ENCODE peak calls at places on chromosomes 7 and 10, in four cellular contexts. One of them, this sample, is unnamed.

GRCh38 chr10:118569241-118569881 is 26.1 kb downstream of the PRLHR start:
- DNase-seq in SK-N-SH: peak
- DNase-seq in HepG2: no peak
- DNase-seq in GM12878: no peak
- DNase-seq in this sample: no peak

GRCh38 chr10:120614685-120615084 is 157.7 kb downstream of the PLPP4 start:
- DNase-seq in HepG2: no peak
- DNase-seq in GM12878: no peak
- DNase-seq in SK-N-SH: no peak
- DNase-seq in this sample: no peak

GRCh38 chr7:389911-390601 is 100.1 kb downstream of the FOXL3 start:
- DNase-seq in GM12878: no peak
- DNase-seq in HepG2: no peak
- DNase-seq in SK-N-SH: no peak
- DNase-seq in this sample: no peak

GRCh38 chr10:61588770-61589211 is 73.9 kb upstream of the CABCOCO1 start:
- DNase-seq in HepG2: no peak
- DNase-seq in SK-N-SH: peak
- DNase-seq in GM12878: no peak
- DNase-seq in this sample: no peak

GRCh38 chr10:119817991-119818888 is 54.4 kb downstream of the MCMBP start:
- DNase-seq in HepG2: no peak
- DNase-seq in SK-N-SH: peak
- DNase-seq in GM12878: no peak
- DNase-seq in this sample: peak

GRCh38 chr10:92847185-92847864 is 995 bp upstream of the EXOC6 start:
- DNase-seq in SK-N-SH: no peak
- DNase-seq in HepG2: peak
- DNase-seq in GM12878: no peak
- DNase-seq in this sample: no peak

GRCh38 chr10:11588878-11589277 is 22.6 kb downstream of the USP6NL start:
- DNase-seq in GM12878: no peak
- DNase-seq in SK-N-SH: no peak
- DNase-seq in HepG2: no peak
- DNase-seq in this sample: no peak

GRCh38 chr10:101041252-101041761 is 10.3 kb downstream of the SFXN3 start:
- DNase-seq in HepG2: peak
- DNase-seq in SK-N-SH: peak
- DNase-seq in GM12878: no peak
- DNase-seq in this sample: no peak

GRCh38 chr7:29977926-29978652 is 11.5 kb downstream of the SCRN1 start:
- DNase-seq in GM12878: no peak
- DNase-seq in HepG2: peak
- DNase-seq in SK-N-SH: no peak
- DNase-seq in this sample: peak

GRCh38 chr7:94396606-94397005 is 1.9 kb downstream of the COL1A2 start:
- DNase-seq in SK-N-SH: no peak
- DNase-seq in HepG2: no peak
- DNase-seq in GM12878: no peak
- DNase-seq in this sample: no peak

GRCh38 chr10:25818751-25819150 is 115.3 kb upstream of the MYO3A start:
- DNase-seq in SK-N-SH: no peak
- DNase-seq in HepG2: no peak
- DNase-seq in GM12878: no peak
- DNase-seq in this sample: peak

GRCh38 chr10:122239578-122240257 is 31.4 kb upstream of the BTBD16 start:
- DNase-seq in HepG2: no peak
- DNase-seq in SK-N-SH: no peak
- DNase-seq in GM12878: no peak
- DNase-seq in this sample: no peak

GRCh38 chr10:20672724-20673123 is 224.4 kb downstream of the NEBL start:
- DNase-seq in HepG2: no peak
- DNase-seq in SK-N-SH: no peak
- DNase-seq in GM12878: no peak
- DNase-seq in this sample: no peak

GRCh38 chr7:1931248-1931950 is 261.3 kb downstream of the ELFN1 start:
- DNase-seq in HepG2: no peak
- DNase-seq in GM12878: no peak
- DNase-seq in SK-N-SH: no peak
- DNase-seq in this sample: no peak

GRCh38 chr7:23680417-23681405 is 712 bp downstream of the FAM221A start:
- DNase-seq in GM12878: no peak
- DNase-seq in SK-N-SH: peak
- DNase-seq in HepG2: no peak
- DNase-seq in this sample: peak

GRCh38 chr10:59808896-59809643 is 55.8 kb upstream of the MRLN start:
- DNase-seq in HepG2: peak
- DNase-seq in GM12878: peak
- DNase-seq in SK-N-SH: peak
- DNase-seq in this sample: peak

GRCh38 chr10:100827819-100828743 is 82.7 kb downstream of the PAX2 start:
- DNase-seq in HepG2: no peak
- DNase-seq in GM12878: no peak
- DNase-seq in SK-N-SH: peak
- DNase-seq in this sample: no peak

GRCh38 chr7:41383596-41383995 is 319.3 kb downstream of the INHBA start:
- DNase-seq in GM12878: no peak
- DNase-seq in HepG2: no peak
- DNase-seq in SK-N-SH: no peak
- DNase-seq in this sample: no peak

GRCh38 chr10:18822156-18822555 is 162.9 kb downstream of the ARL5B start:
- DNase-seq in GM12878: no peak
- DNase-seq in HepG2: peak
- DNase-seq in SK-N-SH: no peak
- DNase-seq in this sample: no peak

GRCh38 chr7:137836113-137836509 is 10.7 kb downstream of the DGKI start:
- DNase-seq in HepG2: no peak
- DNase-seq in SK-N-SH: no peak
- DNase-seq in GM12878: no peak
- DNase-seq in this sample: no peak

GRCh38 chr10:43461950-43462349 is 25.0 kb downstream of the ZNF487 start:
- DNase-seq in GM12878: no peak
- DNase-seq in SK-N-SH: peak
- DNase-seq in HepG2: peak
- DNase-seq in this sample: no peak

GRCh38 chr10:78726171-78726570 is 342.6 kb upstream of the ZMIZ1 start:
- DNase-seq in SK-N-SH: no peak
- DNase-seq in HepG2: no peak
- DNase-seq in GM12878: no peak
- DNase-seq in this sample: no peak

GRCh38 chr7:75967573-75967997 is 26.8 kb downstream of the TMEM120A start:
- DNase-seq in GM12878: no peak
- DNase-seq in SK-N-SH: peak
- DNase-seq in HepG2: no peak
- DNase-seq in this sample: no peak

GRCh38 chr7:100493476-100494264 is 9.9 kb downstream of the NYAP1 start:
- DNase-seq in HepG2: peak
- DNase-seq in GM12878: no peak
- DNase-seq in SK-N-SH: peak
- DNase-seq in this sample: peak

GRCh38 chr10:117477961-117478670 is 64.4 kb upstream of the EMX2 start:
- DNase-seq in GM12878: no peak
- DNase-seq in HepG2: no peak
- DNase-seq in SK-N-SH: no peak
- DNase-seq in this sample: no peak

GRCh38 chr10:86261933-86262665 is 104.5 kb downstream of the GRID1 start:
- DNase-seq in GM12878: peak
- DNase-seq in HepG2: peak
- DNase-seq in SK-N-SH: no peak
- DNase-seq in this sample: peak

GRCh38 chr10:109183366-109183765 is 739.9 kb downstream of the XPNPEP1 start:
- DNase-seq in SK-N-SH: no peak
- DNase-seq in GM12878: no peak
- DNase-seq in HepG2: no peak
- DNase-seq in this sample: no peak

GRCh38 chr10:94107191-94107590 is 113.5 kb downstream of the PLCE1 start:
- DNase-seq in GM12878: no peak
- DNase-seq in HepG2: no peak
- DNase-seq in SK-N-SH: no peak
- DNase-seq in this sample: no peak

GRCh38 chr7:12741951-12742575 is 54.6 kb downstream of the ARL4A start:
- DNase-seq in GM12878: no peak
- DNase-seq in SK-N-SH: no peak
- DNase-seq in HepG2: no peak
- DNase-seq in this sample: no peak

GRCh38 chr7:4282434-4283223 is 399.5 kb upstream of the FOXK1 start:
- DNase-seq in SK-N-SH: no peak
- DNase-seq in GM12878: no peak
- DNase-seq in HepG2: no peak
- DNase-seq in this sample: no peak

DNA sequence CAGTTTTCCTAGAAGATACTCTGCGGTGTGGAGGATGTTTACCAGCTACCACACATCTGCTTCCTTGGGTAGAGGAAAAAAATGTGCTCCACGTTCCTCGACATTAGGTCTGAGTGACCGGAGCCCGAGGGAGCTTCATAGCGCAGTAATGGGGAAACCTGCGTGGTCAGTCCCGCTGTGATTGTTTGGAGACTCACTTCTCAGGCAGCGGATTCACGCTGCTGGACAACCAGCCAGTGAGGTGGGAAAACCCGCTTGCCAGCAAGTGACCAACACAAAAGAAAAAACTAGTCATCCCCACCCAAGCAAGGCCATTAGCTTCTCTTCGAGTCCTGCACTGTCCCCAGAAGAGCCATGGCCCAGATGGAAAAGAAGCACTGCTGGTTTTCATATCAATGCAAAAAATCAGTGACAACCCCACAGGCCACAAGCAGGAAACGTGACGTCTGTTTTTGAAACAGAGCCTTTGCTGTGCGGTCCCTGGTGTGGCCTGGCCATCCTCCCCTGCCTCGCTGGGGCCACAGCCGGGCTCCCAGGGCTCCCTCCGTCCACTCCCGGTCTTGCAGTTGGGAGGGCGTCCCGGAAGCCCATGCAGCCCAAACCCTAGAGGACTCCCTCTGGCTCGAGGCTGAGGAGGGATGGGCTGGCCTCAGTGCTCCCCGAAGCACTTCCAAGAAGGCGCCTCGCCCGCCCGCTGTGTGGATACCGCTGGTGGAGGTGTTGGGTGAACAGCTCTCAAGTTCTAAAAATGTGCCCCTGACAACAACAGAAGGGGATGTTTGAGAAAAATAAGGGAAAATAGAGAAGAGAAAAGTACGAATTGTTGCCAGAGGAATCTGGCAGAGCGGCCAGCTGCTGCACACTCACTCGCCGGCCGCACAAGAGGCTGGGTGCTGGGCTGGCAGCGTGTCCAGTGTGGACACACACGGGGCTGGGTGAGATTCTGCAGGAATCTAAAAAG is 73.3 kb downstream of the ZRANB1 start:
- DNase-seq in GM12878: no peak
- DNase-seq in SK-N-SH: peak
- DNase-seq in HepG2: no peak
- DNase-seq in this sample: no peak
- TF ChIP-seq TCF12 in GM12878: no peak
- TF ChIP-seq TCF12 in SK-N-SH: no peak
- TF ChIP-seq TCF12 in HepG2: no peak
- TF ChIP-seq TCF12 in this sample: no peak

DNA sequence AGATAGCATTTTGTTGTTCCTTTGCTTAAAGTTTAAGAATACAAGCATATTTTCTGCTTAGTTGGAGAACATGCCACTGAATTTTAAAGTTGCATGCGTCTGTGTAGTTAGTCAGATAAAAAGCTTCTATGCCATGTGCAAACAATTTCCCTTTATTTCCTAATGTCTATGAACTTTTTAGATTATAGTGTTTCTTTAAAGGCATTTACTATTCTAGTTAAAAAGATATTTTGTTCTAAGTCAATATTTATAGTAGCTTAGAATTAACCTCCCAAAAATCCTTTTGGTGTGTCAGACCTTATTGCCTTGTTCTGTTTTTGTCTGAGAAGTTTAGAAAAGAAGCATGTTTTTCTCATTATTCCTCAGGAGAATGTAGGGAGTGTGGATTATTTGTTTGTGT is 99.0 kb upstream of the GATA3 start:
- DNase-seq in SK-N-SH: no peak
- DNase-seq in GM12878: no peak
- DNase-seq in HepG2: no peak
- DNase-seq in this sample: no peak
- TF ChIP-seq TCF12 in SK-N-SH: no peak
- TF ChIP-seq TCF12 in GM12878: no peak
- TF ChIP-seq TCF12 in HepG2: no peak
- TF ChIP-seq TCF12 in this sample: no peak

DNA sequence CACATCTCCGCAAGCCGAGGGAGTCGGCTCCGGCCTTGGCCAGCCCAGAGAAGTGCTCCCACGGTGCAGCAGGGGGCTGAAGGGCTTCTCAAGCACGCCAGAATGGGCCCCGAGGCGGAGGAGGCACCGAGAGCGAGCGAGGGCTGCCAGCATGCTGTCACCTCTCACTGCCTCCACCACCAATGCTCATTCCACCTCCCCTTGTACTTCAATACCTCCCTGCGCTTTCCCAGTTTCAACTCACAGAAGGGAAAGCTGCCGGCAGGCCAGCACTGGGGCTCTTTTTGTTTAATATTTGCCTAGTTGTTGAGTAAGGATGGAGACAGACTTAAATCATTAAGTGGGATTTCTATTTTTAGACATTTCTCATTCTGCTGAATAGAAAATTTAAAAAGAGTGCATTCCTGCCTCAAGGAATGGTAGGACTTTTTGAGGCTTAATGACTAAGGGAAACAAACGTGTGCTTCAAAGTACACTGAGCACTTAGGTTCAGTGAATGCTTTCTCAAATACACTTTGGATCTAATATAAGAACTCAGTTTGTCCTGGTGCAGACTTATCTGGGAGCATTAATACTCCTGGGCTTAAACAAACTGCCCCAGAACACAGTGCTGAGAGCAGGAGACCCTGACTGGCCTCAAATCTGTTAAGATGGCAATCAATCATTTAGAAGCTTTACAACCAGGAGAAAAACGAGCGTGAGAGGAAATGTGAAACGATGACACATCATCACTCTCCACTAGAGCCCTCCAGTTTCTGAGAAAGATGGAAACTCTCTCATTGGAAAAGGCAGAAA is 131.2 kb downstream of the RALA start:
- DNase-seq in SK-N-SH: no peak
- DNase-seq in HepG2: no peak
- DNase-seq in GM12878: no peak
- DNase-seq in this sample: no peak
- TF ChIP-seq TCF12 in SK-N-SH: no peak
- TF ChIP-seq TCF12 in HepG2: no peak
- TF ChIP-seq TCF12 in GM12878: no peak
- TF ChIP-seq TCF12 in this sample: no peak

DNA sequence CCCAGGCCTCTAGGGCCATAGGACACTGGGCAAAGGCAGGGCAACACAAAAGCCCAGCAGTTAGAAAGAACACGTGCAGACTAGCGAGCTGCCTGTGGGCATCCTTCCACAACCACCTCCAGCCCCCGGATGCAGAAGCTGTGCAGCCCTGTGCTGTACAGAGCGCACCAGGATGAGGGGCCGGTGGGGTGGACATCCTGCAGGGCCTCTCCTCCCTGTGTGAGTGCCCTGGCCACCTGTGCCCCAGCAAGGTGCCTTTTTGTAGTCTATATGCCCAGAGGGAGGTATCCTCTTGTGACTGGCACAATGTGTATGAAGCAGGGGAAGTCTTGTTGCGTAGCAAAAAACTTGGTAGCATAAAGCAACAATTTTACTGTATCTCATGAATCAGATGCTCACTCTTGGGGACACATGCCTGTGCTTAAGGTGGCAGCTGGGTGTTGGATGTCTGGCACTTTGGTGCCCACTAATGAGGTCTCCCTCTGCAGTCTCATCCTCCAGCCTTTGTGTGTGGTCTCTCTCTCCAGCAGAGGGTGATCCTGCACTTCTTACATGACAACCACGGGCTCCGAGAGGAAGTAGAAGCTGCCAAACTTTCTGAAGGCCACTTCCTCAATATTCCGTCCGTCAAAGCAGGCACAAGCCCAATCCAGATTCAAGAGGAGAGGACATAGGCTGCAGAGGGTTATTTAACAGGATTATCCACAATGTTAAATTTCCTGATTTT is 8.7 kb downstream of the NCAPG2 start:
- DNase-seq in GM12878: peak
- DNase-seq in SK-N-SH: peak
- DNase-seq in HepG2: peak
- DNase-seq in this sample: no peak
- TF ChIP-seq TCF12 in GM12878: no peak
- TF ChIP-seq TCF12 in SK-N-SH: no peak
- TF ChIP-seq TCF12 in HepG2: no peak
- TF ChIP-seq TCF12 in this sample: no peak